ENCODE peak calls at places on chromosomes 6 and 20, in eight cellular contexts. T, V, C, X, O, A, B and Z are unnamed samples.

GRCh38 chr6:2695464-2696095 is 55.1 kb downstream of the MYLK4 start:
- DNase-seq in O (no peak), T (no peak), B (no peak), C (no peak), V (no peak), X (no peak), A (no peak), Z (no peak)

GRCh38 chr6:145964948-145965366 is 799 bp upstream of the SHPRH start:
- DNase-seq in X (no peak), A (no peak), C (no peak), V (no peak), T (no peak), O (no peak), B (peak), Z (no peak)

GRCh38 chr6:44072959-44073611 is 54.2 kb downstream of the MRPL14 start:
- DNase-seq in C (peak), V (no peak), T (no peak), A (peak), B (peak), X (peak), O (peak), Z (no peak)

GRCh38 chr6:169654590-169655391 is 47.0 kb downstream of the WDR27 start:
- DNase-seq in V (peak), O (no peak), T (peak), A (peak), X (peak), B (no peak), C (peak), Z (no peak)

GRCh38 chr6:148085651-148086321 is 256.9 kb upstream of the SASH1 start:
- DNase-seq in B (no peak), O (no peak), V (no peak), X (no peak), T (no peak), C (no peak), A (no peak), Z (no peak)

GRCh38 chr6:36488221-36488620 is 45.4 kb downstream of the KCTD20 start:
- DNase-seq in A (no peak), B (no peak), T (no peak), V (no peak), O (no peak), C (no peak), X (no peak), Z (no peak)

GRCh38 chr6:3026811-3027626 is 27.3 kb downstream of the NQO2 start:
- DNase-seq in V (no peak), C (no peak), A (no peak), T (no peak), O (no peak), X (peak), B (no peak), Z (no peak)

GRCh38 chr6:79079425-79080130 is 1.5 kb upstream of the PHIP start:
- DNase-seq in A (no peak), C (no peak), T (no peak), X (no peak), O (no peak), V (no peak), B (no peak), Z (no peak)

GRCh38 chr6:37983720-37984501 is 164.4 kb downstream of the ZFAND3 start:
- DNase-seq in V (no peak), X (no peak), T (no peak), B (no peak), C (no peak), A (no peak), O (no peak), Z (no peak)

GRCh38 chr6:37021356-37022129 is 16.1 kb downstream of the FGD2 start:
- DNase-seq in V (no peak), B (peak), A (peak), T (no peak), O (no peak), C (no peak), X (peak), Z (no peak)

GRCh38 chr6:122753688-122754056 is 25.8 kb upstream of the FABP7 start:
- DNase-seq in V (peak), T (no peak), O (no peak), B (no peak), X (no peak), A (no peak), C (no peak), Z (no peak)

GRCh38 chr20:56808732-56809131 is 179.6 kb downstream of the TFAP2C start:
- DNase-seq in A (no peak), O (no peak), V (no peak), B (no peak), X (no peak), C (no peak), T (peak), Z (no peak)

GRCh38 chr20:11182715-11183114 is 508.9 kb upstream of the JAG1 start:
- DNase-seq in C (no peak), A (no peak), T (no peak), O (no peak), V (no peak), X (no peak), B (peak), Z (no peak)

GRCh38 chr6:3997144-3997770 is 81.7 kb downstream of the FAM217A start:
- DNase-seq in B (no peak), A (no peak), X (no peak), V (no peak), C (no peak), O (no peak), T (no peak), Z (no peak)

GRCh38 chr6:53119772-53120409 is 28.8 kb downstream of the GCM1 start:
- DNase-seq in B (no peak), X (no peak), V (no peak), A (no peak), T (peak), O (peak), C (no peak), Z (no peak)

GRCh38 chr6:134464690-134465411 is 146.9 kb upstream of the SGK1 start:
- DNase-seq in C (no peak), V (no peak), A (no peak), O (peak), T (peak), B (no peak), X (no peak), Z (no peak)

GRCh38 chr6:155066371-155066770 is 71.3 kb downstream of the TIAM2 start:
- DNase-seq in V (no peak), C (no peak), O (no peak), T (no peak), A (no peak), X (no peak), B (no peak), Z (no peak)

GRCh38 chr6:100228437-100229424 is 234.7 kb upstream of the MCHR2 start:
- DNase-seq in A (peak), T (peak), O (peak), C (peak), X (no peak), V (peak), B (peak), Z (peak)

GRCh38 chr20:1775117-1775516 is 117.5 kb upstream of the SIRPG start:
- DNase-seq in T (no peak), V (no peak), A (no peak), B (no peak), C (no peak), X (no peak), O (no peak), Z (no peak)

GRCh38 chr6:117414770-117415169 is 11.0 kb downstream of the ROS1 start:
- DNase-seq in X (no peak), B (no peak), O (no peak), C (no peak), V (peak), T (no peak), A (no peak), Z (no peak)

GRCh38 chr6:34791842-34792604 is at the start of gene BLTP3A:
- DNase-seq in V (peak), X (peak), O (peak), T (no peak), B (peak), C (peak), A (peak), Z (peak)

GRCh38 chr6:136549359-136550044 is 720 bp downstream of the MAP7 start:
- DNase-seq in X (no peak), T (no peak), A (no peak), B (no peak), O (peak), C (peak), V (peak), Z (peak)

GRCh38 chr20:62918137-62918536 is 8.2 kb downstream of the DIDO1 start:
- DNase-seq in A (no peak), V (no peak), C (no peak), X (no peak), O (no peak), T (no peak), B (no peak), Z (no peak)

GRCh38 chr20:62922451-62922921 is 3.8 kb downstream of the DIDO1 start:
- DNase-seq in B (no peak), O (no peak), A (peak), T (no peak), V (no peak), C (no peak), X (no peak), Z (no peak)

GRCh38 chr20:62921119-62921687 is 5.1 kb downstream of the DIDO1 start:
- DNase-seq in C (no peak), V (no peak), X (no peak), A (peak), B (peak), O (peak), T (no peak), Z (no peak)

GRCh38 chr20:62918830-62919229 is 7.5 kb downstream of the DIDO1 start:
- DNase-seq in X (no peak), V (no peak), C (no peak), A (peak), O (no peak), B (no peak), T (no peak), Z (no peak)

DNA sequence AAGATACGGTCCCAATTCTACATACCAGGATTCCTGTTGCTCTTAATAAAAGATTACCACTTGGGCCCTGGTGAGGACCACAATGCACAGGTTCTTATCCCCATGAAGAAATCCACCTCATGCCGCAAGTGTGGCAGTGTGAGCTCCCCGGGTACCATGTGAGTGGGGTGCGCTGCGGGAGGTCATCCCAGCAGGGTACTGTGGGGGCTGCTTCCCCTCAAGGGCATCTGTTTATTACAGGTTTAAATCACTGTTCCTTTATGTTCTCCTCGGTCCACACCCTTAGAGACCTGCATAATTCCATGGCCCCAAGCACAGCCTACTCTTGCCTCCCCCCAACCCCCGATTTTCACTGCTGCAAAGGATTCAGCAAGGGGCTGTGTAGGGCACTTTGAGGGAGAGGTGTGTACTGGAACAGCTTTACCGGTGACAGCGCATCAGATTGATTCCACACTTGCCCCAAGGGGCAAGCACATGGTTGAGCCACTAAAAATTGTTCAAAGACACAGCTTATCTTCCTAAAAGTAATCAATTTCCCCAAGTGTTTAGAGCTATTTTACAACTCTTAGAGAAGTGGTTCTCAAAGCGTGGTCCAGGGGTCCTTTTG is 6.2 kb downstream of the DIDO1 start:
- DNase-seq in A (no peak), B (no peak), X (no peak), V (no peak), O (no peak), T (no peak), C (no peak), Z (no peak)
- H3K27ac ChIP-seq in A (no peak), B (no peak), X (peak), V (no peak), O (no peak), T (peak), C (peak), Z (no peak)

GRCh38 chr6:131740161-131740560 is 29.3 kb upstream of the CTAGE9 start:
- DNase-seq in C (no peak), T (no peak), X (no peak), O (no peak), A (no peak), V (no peak), B (no peak), Z (no peak)
- H3K27ac ChIP-seq in C (no peak), T (no peak), X (no peak), O (no peak), A (no peak), V (no peak), B (no peak), Z (no peak)

GRCh38 chr6:111710911-111711310 is 105.2 kb upstream of the TRAF3IP2 start:
- DNase-seq in O (no peak), C (no peak), T (no peak), X (no peak), A (no peak), B (no peak), V (no peak), Z (no peak)

GRCh38 chr6:111710439-111710838 is 104.8 kb upstream of the TRAF3IP2 start:
- DNase-seq in X (no peak), T (no peak), C (no peak), V (no peak), B (no peak), A (no peak), O (no peak), Z (no peak)

GRCh38 chr6:111711476-111711875 is 105.8 kb upstream of the TRAF3IP2 start:
- DNase-seq in O (no peak), A (no peak), T (peak), C (no peak), X (no peak), B (no peak), V (peak), Z (no peak)

GRCh38 chr6:111709201-111709600 is 103.5 kb upstream of the TRAF3IP2 start:
- DNase-seq in B (no peak), X (no peak), T (no peak), A (no peak), C (no peak), V (no peak), O (no peak), Z (no peak)

DNA sequence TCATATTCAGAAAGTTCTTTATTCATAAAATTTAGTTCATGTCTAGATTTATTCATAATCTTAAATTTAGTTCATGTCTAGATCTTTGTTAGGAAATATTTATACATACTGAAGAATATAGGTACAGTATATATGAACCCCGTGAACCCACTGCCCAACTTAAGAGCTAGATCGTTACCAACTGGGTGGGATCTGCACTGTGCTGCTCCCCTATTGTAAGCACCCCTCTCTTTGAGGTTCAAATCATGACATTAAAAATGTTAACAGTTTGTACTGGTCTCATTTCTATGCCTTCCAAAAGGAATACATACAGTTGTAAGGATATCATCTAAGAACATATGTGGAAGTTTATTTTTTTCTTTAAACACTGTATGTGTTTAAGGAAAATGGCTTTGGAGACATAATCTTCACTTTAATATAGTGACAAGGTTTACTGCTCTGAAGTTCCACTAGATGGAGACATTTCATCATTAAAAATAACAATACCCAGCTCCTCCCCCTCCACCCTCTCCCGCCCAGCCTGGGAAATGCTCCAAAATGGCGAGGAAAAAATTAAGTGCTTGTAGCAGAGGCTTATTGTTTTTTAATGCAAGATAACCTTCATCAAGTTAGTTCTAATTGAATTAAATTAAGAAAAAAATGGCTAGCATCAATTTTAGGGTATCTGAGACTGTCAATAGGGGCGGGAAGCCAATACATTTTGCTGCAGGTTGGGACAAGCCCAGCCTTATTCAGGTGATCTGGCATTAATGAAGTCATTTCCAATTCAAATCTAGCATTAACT is 104.1 kb upstream of the TRAF3IP2 start:
- DNase-seq in B (peak), X (peak), A (peak), C (no peak), T (peak), V (peak), O (peak), Z (peak)
- H3K27ac ChIP-seq in B (no peak), X (no peak), A (no peak), C (no peak), T (no peak), V (peak), O (peak), Z (peak)

DNA sequence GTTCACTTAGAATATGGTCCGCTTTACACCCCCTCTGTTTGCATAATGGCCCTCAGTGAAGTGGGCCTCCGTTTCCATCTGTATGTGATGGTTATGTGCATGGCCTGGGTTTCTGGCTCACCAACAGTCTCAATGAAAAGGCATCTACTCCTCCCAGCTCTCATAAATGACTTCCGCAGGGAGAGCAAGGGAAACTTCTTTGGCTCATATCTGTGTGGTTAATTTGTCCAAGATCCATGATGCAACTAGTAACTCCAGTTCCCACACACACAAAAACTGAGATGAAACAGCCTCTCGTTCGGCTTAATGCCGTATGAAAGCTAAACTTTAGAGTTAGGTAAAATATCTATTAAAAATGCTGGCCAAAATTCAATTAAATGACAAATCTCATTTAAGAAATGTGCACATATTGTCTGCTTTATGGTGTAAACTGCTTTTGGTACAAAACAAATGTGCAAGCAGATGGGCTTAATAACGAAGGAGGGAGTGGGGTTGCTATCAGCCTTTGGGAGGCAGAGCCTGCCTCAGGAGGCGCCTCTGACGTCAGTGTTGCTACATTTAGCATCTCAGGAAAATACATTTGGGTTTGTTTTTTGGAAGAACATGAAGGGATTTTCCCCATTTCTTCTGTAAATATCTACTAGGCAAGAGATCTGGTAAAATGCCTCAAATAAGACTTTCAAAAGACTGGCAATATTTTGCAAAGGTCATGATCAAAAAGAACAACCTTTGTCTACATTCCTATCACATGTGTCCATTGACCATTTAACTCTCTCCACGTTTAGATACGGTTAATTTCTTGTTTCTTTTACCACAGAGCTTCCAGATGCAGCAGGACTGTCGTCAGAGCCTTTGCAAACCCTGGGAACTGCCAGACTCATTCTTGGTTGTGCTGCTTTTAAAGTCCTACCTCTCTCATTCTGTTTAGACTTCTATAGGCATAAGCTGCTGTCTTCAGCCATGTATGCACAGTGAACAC is 96.8 kb downstream of the ARMC2 start:
- DNase-seq in T (no peak), C (no peak), O (no peak), V (peak), A (no peak), X (no peak), B (no peak), Z (no peak)
- H3K27ac ChIP-seq in T (peak), C (peak), O (no peak), V (no peak), A (no peak), X (no peak), B (no peak), Z (peak)

GRCh38 chr6:11613336-11613735 is 75.8 kb downstream of the TMEM170B start:
- DNase-seq in V (no peak), T (no peak), A (no peak), C (no peak), B (no peak), O (no peak), X (no peak), Z (no peak)
- H3K27ac ChIP-seq in V (no peak), T (no peak), A (no peak), C (no peak), B (no peak), O (peak), X (no peak), Z (no peak)